ENCODE peak calls at places on chromosomes 11 and 22, in eight cellular contexts. L, O, C, Q, H, Z, A and S are unnamed samples.

GRCh38 chr11:93623179-93623578 is 38.3 kb upstream of the CEP295 start:
- DNase-seq in O (peak; percentile 71), H (no peak), L (no peak), A (no peak), Q (no peak), C (no peak), Z (no peak), S (no peak)

GRCh38 chr11:15589070-15589626 is 474.4 kb downstream of the INSC start:
- DNase-seq in Z (no peak), L (no peak), A (no peak), C (no peak), O (no peak), Q (no peak), H (no peak), S (no peak)

GRCh38 chr22:44012172-44012571 is 11.9 kb upstream of the PARVB start:
- DNase-seq in Q (no peak), C (no peak), H (no peak), Z (no peak), O (no peak), A (no peak), L (no peak), S (no peak)

GRCh38 chr11:47233989-47234668 is 14.5 kb downstream of the ACP2 start:
- DNase-seq in H (no peak), O (peak; percentile 76), C (no peak), Q (no peak), A (peak; percentile 74), L (peak; percentile 7), Z (no peak), S (no peak)

GRCh38 chr11:112297248-112297866 is 36.7 kb upstream of the PLET1 start:
- DNase-seq in Z (no peak), O (no peak), A (no peak), C (no peak), H (no peak), L (no peak), Q (no peak), S (no peak)

GRCh38 chr11:61654397-61654829 is 25.8 kb upstream of the DAGLA start:
- DNase-seq in Q (no peak), Z (no peak), O (no peak), H (no peak), C (peak; percentile 75), L (no peak), A (peak; percentile 10), S (no peak)

GRCh38 chr22:29314537-29315285 is 786 bp downstream of the RASL10A start:
- DNase-seq in A (no peak), H (no peak), O (no peak), C (peak; percentile 51), Z (no peak), L (no peak), Q (no peak), S (no peak)

GRCh38 chr22:16964366-16964765 is 43.7 kb downstream of the GAB4 start:
- DNase-seq in H (no peak), L (no peak), Q (no peak), Z (no peak), O (no peak), C (no peak), A (no peak), S (no peak)

GRCh38 chr11:66388746-66389386 is 17.3 kb upstream of the SLC29A2 start:
- DNase-seq in O (peak; percentile 76), H (peak; percentile 33), L (peak; percentile 84), Q (peak; percentile 63), C (peak; percentile 83), A (peak; percentile 80), Z (peak; percentile 62), S (no peak)

GRCh38 chr22:43304831-43305230 is 38.3 kb downstream of the SCUBE1 start:
- DNase-seq in Z (no peak), O (no peak), L (no peak), Q (no peak), H (no peak), C (no peak), A (no peak), S (no peak)

GRCh38 chr11:74935285-74935684 is 13.6 kb downstream of the XRRA1 start:
- DNase-seq in Q (no peak), C (no peak), O (no peak), Z (no peak), A (no peak), H (no peak), L (no peak), S (no peak)

GRCh38 chr11:9160166-9160565 is 68.8 kb upstream of the SCUBE2 start:
- DNase-seq in L (no peak), A (peak; percentile 77), Z (no peak), Q (no peak), H (no peak), C (no peak), O (peak; percentile 70), S (no peak)

GRCh38 chr11:131615611-131616010 is 245.2 kb downstream of the NTM start:
- DNase-seq in L (no peak), H (no peak), O (no peak), C (no peak), A (no peak), Z (no peak), Q (no peak), S (no peak)

GRCh38 chr11:86575208-86575855 is 97.1 kb downstream of the ME3 start:
- DNase-seq in Z (no peak), L (no peak), A (peak; percentile 54), H (no peak), O (peak; percentile 89), C (no peak), Q (no peak), S (no peak)